ENCODE peak calls at places on chromosomes 6 and 20, in seven cellular contexts. One of them, this sample, is unnamed.

GRCh38 chr6:33577106-33577535 is 3.0 kb downstream of the BAK1 start:
- DNase-seq in epithelial cell of esophagus: peak; percentile 72
- DNase-seq in left lung: peak; percentile 74
- DNase-seq in esophagus squamous epithelium: no peak
- DNase-seq in prostate gland: no peak
- DNase-seq in neural crest cell: no peak
- DNase-seq in Calu3: peak; percentile 71
- DNase-seq in this sample: no peak

GRCh38 chr6:170227521-170227983 is 63.3 kb downstream of the DLL1 start:
- DNase-seq in prostate gland: no peak
- DNase-seq in left lung: peak; percentile 22
- DNase-seq in neural crest cell: no peak
- DNase-seq in esophagus squamous epithelium: no peak
- DNase-seq in Calu3: peak; percentile 11
- DNase-seq in epithelial cell of esophagus: peak; percentile 23
- DNase-seq in this sample: no peak

GRCh38 chr6:37783831-37784584 is 35.5 kb upstream of the ZFAND3 start:
- DNase-seq in neural crest cell: no peak
- DNase-seq in Calu3: no peak
- DNase-seq in epithelial cell of esophagus: peak; percentile 31
- DNase-seq in left lung: no peak
- DNase-seq in prostate gland: peak; percentile 21
- DNase-seq in esophagus squamous epithelium: no peak
- DNase-seq in this sample: no peak

GRCh38 chr6:42251911-42252637 is 34.4 kb upstream of the MRPS10 start:
- DNase-seq in epithelial cell of esophagus: no peak
- DNase-seq in prostate gland: no peak
- DNase-seq in Calu3: peak; percentile 73
- DNase-seq in neural crest cell: no peak
- DNase-seq in left lung: peak; percentile 57
- DNase-seq in esophagus squamous epithelium: no peak
- DNase-seq in this sample: no peak

GRCh38 chr6:163806761-163807499 is 392.4 kb downstream of the QKI start:
- DNase-seq in Calu3: no peak
- DNase-seq in epithelial cell of esophagus: no peak
- DNase-seq in left lung: no peak
- DNase-seq in neural crest cell: no peak
- DNase-seq in prostate gland: no peak
- DNase-seq in esophagus squamous epithelium: no peak
- DNase-seq in this sample: no peak

GRCh38 chr6:106181664-106182418 is 95.7 kb downstream of the PRDM1 start:
- DNase-seq in neural crest cell: no peak
- DNase-seq in prostate gland: no peak
- DNase-seq in esophagus squamous epithelium: no peak
- DNase-seq in epithelial cell of esophagus: peak; percentile 80
- DNase-seq in Calu3: no peak
- DNase-seq in left lung: no peak
- DNase-seq in this sample: no peak

GRCh38 chr6:6801635-6802218 is 213.2 kb downstream of the LY86 start:
- DNase-seq in epithelial cell of esophagus: no peak
- DNase-seq in prostate gland: no peak
- DNase-seq in esophagus squamous epithelium: no peak
- DNase-seq in left lung: no peak
- DNase-seq in Calu3: no peak
- DNase-seq in neural crest cell: no peak
- DNase-seq in this sample: no peak

GRCh38 chr6:90083891-90084290 is 189.6 kb downstream of the GJA10 start:
- DNase-seq in epithelial cell of esophagus: no peak
- DNase-seq in prostate gland: no peak
- DNase-seq in Calu3: no peak
- DNase-seq in left lung: no peak
- DNase-seq in esophagus squamous epithelium: no peak
- DNase-seq in neural crest cell: no peak
- DNase-seq in this sample: no peak

GRCh38 chr20:53355790-53356189 is 237.8 kb downstream of the ZNF217 start:
- DNase-seq in Calu3: no peak
- DNase-seq in left lung: no peak
- DNase-seq in neural crest cell: no peak
- DNase-seq in epithelial cell of esophagus: no peak
- DNase-seq in esophagus squamous epithelium: no peak
- DNase-seq in prostate gland: no peak
- DNase-seq in this sample: no peak
- TF ChIP-seq CTCF in Calu3: no peak
- TF ChIP-seq CTCF in left lung: no peak
- TF ChIP-seq CTCF in neural crest cell: no peak
- TF ChIP-seq CTCF in epithelial cell of esophagus: no peak
- TF ChIP-seq CTCF in esophagus squamous epithelium: no peak
- TF ChIP-seq CTCF in prostate gland: no peak
- TF ChIP-seq CTCF in this sample: no peak

GRCh38 chr20:49346682-49347081 is 68.8 kb upstream of the ZNFX1 start:
- DNase-seq in epithelial cell of esophagus: no peak
- DNase-seq in left lung: no peak
- DNase-seq in prostate gland: no peak
- DNase-seq in Calu3: no peak
- DNase-seq in esophagus squamous epithelium: no peak
- DNase-seq in neural crest cell: no peak
- DNase-seq in this sample: no peak

GRCh38 chr20:49345538-49345937 is 67.7 kb upstream of the ZNFX1 start:
- DNase-seq in prostate gland: peak; percentile 36
- DNase-seq in Calu3: peak; percentile 67
- DNase-seq in left lung: no peak
- DNase-seq in esophagus squamous epithelium: no peak
- DNase-seq in epithelial cell of esophagus: peak; percentile 48
- DNase-seq in neural crest cell: no peak
- DNase-seq in this sample: no peak

GRCh38 chr20:49343246-49343645 is 65.4 kb upstream of the ZNFX1 start:
- DNase-seq in Calu3: no peak
- DNase-seq in left lung: no peak
- DNase-seq in prostate gland: no peak
- DNase-seq in esophagus squamous epithelium: no peak
- DNase-seq in epithelial cell of esophagus: peak; percentile 35
- DNase-seq in neural crest cell: no peak
- DNase-seq in this sample: no peak

GRCh38 chr20:49344140-49344539 is 66.3 kb upstream of the ZNFX1 start:
- DNase-seq in prostate gland: no peak
- DNase-seq in epithelial cell of esophagus: no peak
- DNase-seq in esophagus squamous epithelium: no peak
- DNase-seq in Calu3: no peak
- DNase-seq in neural crest cell: no peak
- DNase-seq in left lung: no peak
- DNase-seq in this sample: no peak

GRCh38 chr20:49344975-49345374 is 67.1 kb upstream of the ZNFX1 start:
- DNase-seq in left lung: peak; percentile 43
- DNase-seq in prostate gland: peak; percentile 26
- DNase-seq in esophagus squamous epithelium: no peak
- DNase-seq in neural crest cell: no peak
- DNase-seq in epithelial cell of esophagus: peak; percentile 85
- DNase-seq in Calu3: peak; percentile 72
- DNase-seq in this sample: no peak
- TF ChIP-seq CTCF in left lung: no peak
- TF ChIP-seq CTCF in prostate gland: no peak
- TF ChIP-seq CTCF in esophagus squamous epithelium: no peak
- TF ChIP-seq CTCF in neural crest cell: no peak
- TF ChIP-seq CTCF in epithelial cell of esophagus: no peak
- TF ChIP-seq CTCF in Calu3: no peak
- TF ChIP-seq CTCF in this sample: no peak

DNA sequence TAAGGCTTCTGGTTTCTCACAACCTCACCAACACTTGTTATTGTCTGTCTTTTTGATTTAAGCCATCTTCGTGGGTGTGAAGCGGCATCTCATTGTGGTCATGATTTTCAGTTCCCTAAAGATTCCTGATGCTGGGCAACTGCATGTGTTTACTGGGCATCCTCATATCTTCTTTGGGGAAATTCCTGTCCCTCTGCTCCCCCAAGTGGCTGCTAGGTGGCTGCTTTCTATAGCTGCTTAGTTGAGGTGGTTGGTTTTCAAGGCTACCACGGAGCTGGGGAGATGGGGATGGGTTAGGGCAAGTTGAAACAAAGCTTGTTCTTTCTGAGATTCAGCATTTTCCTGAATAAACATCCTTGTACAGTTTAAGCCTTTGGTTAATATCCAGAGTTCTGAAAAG is 403.9 kb upstream of the SULF2 start:
- DNase-seq in Calu3: peak; percentile 52
- DNase-seq in esophagus squamous epithelium: no peak
- DNase-seq in neural crest cell: no peak
- DNase-seq in epithelial cell of esophagus: peak; percentile 89
- DNase-seq in left lung: no peak
- DNase-seq in prostate gland: peak; percentile 34
- DNase-seq in this sample: no peak
- TF ChIP-seq CTCF in Calu3: peak; percentile 53
- TF ChIP-seq CTCF in esophagus squamous epithelium: peak; percentile 61
- TF ChIP-seq CTCF in neural crest cell: peak; percentile 33
- TF ChIP-seq CTCF in epithelial cell of esophagus: peak; percentile 76
- TF ChIP-seq CTCF in left lung: no peak
- TF ChIP-seq CTCF in prostate gland: peak; percentile 45
- TF ChIP-seq CTCF in this sample: no peak

GRCh38 chr6:30722280-30723112 is 2.3 kb downstream of the TUBB start:
- DNase-seq in prostate gland: peak; percentile 81
- DNase-seq in Calu3: peak; percentile 90
- DNase-seq in left lung: peak; percentile 78
- DNase-seq in esophagus squamous epithelium: no peak
- DNase-seq in epithelial cell of esophagus: peak; percentile 80
- DNase-seq in neural crest cell: peak; percentile 85
- DNase-seq in this sample: peak; percentile 88

GRCh38 chr6:30719356-30719755 is 796 bp upstream of the TUBB start:
- DNase-seq in epithelial cell of esophagus: no peak
- DNase-seq in left lung: no peak
- DNase-seq in neural crest cell: no peak
- DNase-seq in esophagus squamous epithelium: no peak
- DNase-seq in prostate gland: no peak
- DNase-seq in Calu3: no peak
- DNase-seq in this sample: no peak

GRCh38 chr6:30720738-30721197 is 616 bp downstream of the TUBB start:
- DNase-seq in epithelial cell of esophagus: peak; percentile 46
- DNase-seq in left lung: peak; percentile 79
- DNase-seq in esophagus squamous epithelium: peak; percentile 41
- DNase-seq in neural crest cell: peak; percentile 53
- DNase-seq in Calu3: peak; percentile 75
- DNase-seq in prostate gland: peak; percentile 70
- DNase-seq in this sample: peak; percentile 59

GRCh38 chr6:30719791-30720737 is at the start of gene TUBB:
- DNase-seq in epithelial cell of esophagus: peak; percentile 99
- DNase-seq in prostate gland: peak; percentile 98
- DNase-seq in Calu3: peak; percentile 98
- DNase-seq in left lung: peak; percentile 97
- DNase-seq in esophagus squamous epithelium: peak; percentile 87
- DNase-seq in neural crest cell: peak; percentile 94
- DNase-seq in this sample: peak; percentile 92

DNA sequence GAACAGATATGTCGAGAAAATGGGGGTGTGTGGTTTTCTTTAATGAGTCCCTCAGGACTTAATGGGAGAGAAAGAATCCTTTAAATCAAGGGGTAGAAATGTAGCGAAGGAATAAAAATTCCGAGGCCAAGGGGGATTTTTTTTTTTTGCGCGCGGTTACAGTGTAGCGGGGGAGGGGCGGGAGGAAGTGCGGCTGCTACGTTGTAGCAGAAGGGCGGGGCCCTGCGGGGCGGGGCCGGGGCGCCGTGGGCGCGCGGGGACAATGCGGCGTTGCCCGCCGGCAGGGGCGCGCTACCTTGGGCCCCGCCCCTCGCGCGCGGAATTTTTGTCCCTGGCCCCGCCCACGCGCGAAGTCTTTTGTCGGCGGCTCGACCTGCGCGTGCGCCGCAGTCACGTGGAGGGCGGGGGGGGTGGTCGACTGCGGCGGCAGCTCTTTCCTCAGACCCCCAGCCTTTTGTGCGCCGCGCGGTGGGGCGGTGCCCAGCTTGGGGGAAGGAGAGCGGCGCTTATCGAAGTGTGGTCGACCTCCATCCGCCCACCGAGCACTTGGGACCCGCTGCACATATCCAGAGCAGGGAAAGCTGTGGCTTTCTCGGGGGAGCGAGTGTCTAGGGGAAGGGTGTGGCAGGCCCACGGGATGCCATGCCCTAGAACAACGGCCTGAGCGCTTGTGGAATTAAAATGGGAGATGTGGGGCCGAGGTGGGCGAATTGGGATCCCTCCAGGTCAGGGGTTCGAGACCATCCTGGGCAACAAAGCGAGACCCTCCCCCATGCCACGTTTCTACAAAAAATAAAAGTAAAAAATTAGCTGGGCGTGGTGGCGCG is 1.3 kb downstream of the TUBB start:
- DNase-seq in esophagus squamous epithelium: peak; percentile 52
- DNase-seq in Calu3: peak; percentile 97
- DNase-seq in prostate gland: peak; percentile 89
- DNase-seq in neural crest cell: peak; percentile 91
- DNase-seq in left lung: peak; percentile 92
- DNase-seq in epithelial cell of esophagus: peak; percentile 90
- DNase-seq in this sample: peak; percentile 95
- TF ChIP-seq CTCF in esophagus squamous epithelium: peak; percentile 48
- TF ChIP-seq CTCF in Calu3: peak; percentile 51
- TF ChIP-seq CTCF in prostate gland: peak; percentile 85
- TF ChIP-seq CTCF in neural crest cell: peak; percentile 55
- TF ChIP-seq CTCF in left lung: peak; percentile 46
- TF ChIP-seq CTCF in epithelial cell of esophagus: no peak
- TF ChIP-seq CTCF in this sample: no peak

GRCh38 chr20:34708621-34709043 is 4.5 kb downstream of the TP53INP2 start:
- DNase-seq in neural crest cell: peak; percentile 57
- DNase-seq in epithelial cell of esophagus: peak; percentile 47
- DNase-seq in prostate gland: peak; percentile 39
- DNase-seq in Calu3: peak; percentile 84
- DNase-seq in esophagus squamous epithelium: no peak
- DNase-seq in left lung: peak; percentile 51
- DNase-seq in this sample: peak; percentile 39
- TF ChIP-seq CTCF in neural crest cell: peak; percentile 67
- TF ChIP-seq CTCF in epithelial cell of esophagus: peak; percentile 40
- TF ChIP-seq CTCF in prostate gland: no peak
- TF ChIP-seq CTCF in Calu3: peak; percentile 80
- TF ChIP-seq CTCF in esophagus squamous epithelium: peak; percentile 34
- TF ChIP-seq CTCF in left lung: peak; percentile 33
- TF ChIP-seq CTCF in this sample: peak; percentile 43

GRCh38 chr6:168179133-168179532 is 100.1 kb upstream of the FRMD1 start:
- DNase-seq in left lung: no peak
- DNase-seq in esophagus squamous epithelium: no peak
- DNase-seq in epithelial cell of esophagus: no peak
- DNase-seq in prostate gland: no peak
- DNase-seq in Calu3: no peak
- DNase-seq in neural crest cell: no peak
- DNase-seq in this sample: no peak
- TF ChIP-seq CTCF in left lung: no peak
- TF ChIP-seq CTCF in esophagus squamous epithelium: no peak
- TF ChIP-seq CTCF in epithelial cell of esophagus: no peak
- TF ChIP-seq CTCF in prostate gland: no peak
- TF ChIP-seq CTCF in Calu3: no peak
- TF ChIP-seq CTCF in neural crest cell: no peak
- TF ChIP-seq CTCF in this sample: no peak

DNA sequence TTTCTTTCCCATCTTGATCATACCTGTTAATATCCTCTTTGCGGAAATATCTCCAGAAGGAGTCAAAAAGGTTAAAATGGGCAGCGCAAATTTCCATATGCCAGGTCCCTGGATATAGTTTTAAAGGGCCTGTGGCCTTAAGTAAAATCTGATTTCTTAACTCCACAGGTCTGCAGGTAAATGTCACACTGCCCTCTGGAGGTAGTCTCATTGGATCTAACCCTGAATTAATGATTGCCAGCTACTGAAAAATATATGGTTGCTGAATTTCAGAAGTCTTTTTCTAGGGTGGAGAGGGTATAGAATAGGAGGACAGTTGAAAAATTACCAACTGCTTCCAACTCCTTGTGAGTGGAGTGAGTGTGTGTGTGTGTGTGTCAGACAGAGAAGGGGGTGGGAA is 8.5 kb downstream of the MOXD1 start:
- DNase-seq in neural crest cell: no peak
- DNase-seq in left lung: no peak
- DNase-seq in prostate gland: no peak
- DNase-seq in epithelial cell of esophagus: peak; percentile 66
- DNase-seq in Calu3: peak; percentile 35
- DNase-seq in esophagus squamous epithelium: no peak
- DNase-seq in this sample: no peak
- TF ChIP-seq CTCF in neural crest cell: no peak
- TF ChIP-seq CTCF in left lung: no peak
- TF ChIP-seq CTCF in prostate gland: no peak
- TF ChIP-seq CTCF in epithelial cell of esophagus: peak; percentile 35
- TF ChIP-seq CTCF in Calu3: peak; percentile 37
- TF ChIP-seq CTCF in esophagus squamous epithelium: peak; percentile 35
- TF ChIP-seq CTCF in this sample: no peak